ENCODE peak calls at places on chromosomes 11 and 22, in five cellular contexts. G is suprapubic skin, Z is testis, H is H1, D is A549. J is an unnamed sample.
A peak's percentile ranks its signal among the peaks of the same experiment; 100 is the strongest.

GRCh38 chr11:129265125-129265788 is 73.1 kb upstream of the ARHGAP32 start:
- DNase-seq in G (no peak), Z (no peak), H (no peak), D (no peak), J (no peak)

GRCh38 chr11:75536786-75537629 is 11.3 kb upstream of the GDPD5 start:
- DNase-seq in G (no peak), Z (no peak), H (no peak), D (no peak), J (peak; percentile 59)

GRCh38 chr22:19287889-19288288 is 3.6 kb downstream of the CLTCL1 start:
- DNase-seq in G (no peak), Z (no peak), H (no peak), D (no peak), J (no peak)

GRCh38 chr11:3195251-3196160 is 23.1 kb downstream of the MRGPRG start:
- DNase-seq in G (no peak), Z (no peak), H (no peak), D (no peak), J (peak; percentile 53)

GRCh38 chr11:126431401-126432064 is 76.0 kb downstream of the ST3GAL4 start:
- DNase-seq in G (peak; percentile 85), Z (peak; percentile 50), H (no peak), D (peak; percentile 10), J (no peak)

GRCh38 chr11:3104051-3104714 is 47.0 kb upstream of the CARS1 start:
- DNase-seq in G (peak; percentile 55), Z (no peak), H (no peak), D (no peak), J (no peak)

GRCh38 chr11:2388431-2389024 is 11.4 kb downstream of the CD81 start:
- DNase-seq in G (no peak), Z (no peak), H (no peak), D (no peak), J (no peak)

GRCh38 chr11:46461461-46461927 is 69.9 kb upstream of the CHRM4 start:
- DNase-seq in G (no peak), Z (no peak), H (no peak), D (no peak), J (no peak)

GRCh38 chr11:8250981-8251620 is 12.6 kb downstream of the LMO1 start:
- DNase-seq in G (peak; percentile 46), Z (no peak), H (no peak), D (no peak), J (peak; percentile 37)

GRCh38 chr11:12185914-12186313 is 75.5 kb downstream of the MICAL2 start:
- DNase-seq in G (no peak), Z (no peak), H (no peak), D (no peak), J (no peak)

GRCh38 chr11:88402192-88402715 is 64.7 kb upstream of the CTSC start:
- DNase-seq in G (no peak), Z (no peak), H (no peak), D (peak; percentile 9), J (no peak)

GRCh38 chr11:93905384-93905783 is 55.0 kb upstream of the VSTM5 start:
- DNase-seq in G (no peak), Z (no peak), H (no peak), D (no peak), J (no peak)

GRCh38 chr11:7686761-7687160 is 13.5 kb upstream of the CYB5R2 start:
- DNase-seq in G (no peak), Z (no peak), H (no peak), D (no peak), J (no peak)

GRCh38 chr11:19084661-19085315 is 24.3 kb upstream of the MRGPRX2 start:
- DNase-seq in G (no peak), Z (no peak), H (no peak), D (no peak), J (no peak)

GRCh38 chr11:78635814-78636506 is 61.3 kb upstream of the NARS2 start:
- DNase-seq in G (no peak), Z (no peak), H (no peak), D (no peak), J (no peak)

GRCh38 chr22:24156915-24157782 is 24.1 kb upstream of the SUSD2 start:
- DNase-seq in G (peak; percentile 90), Z (peak; percentile 86), H (peak; percentile 80), D (peak; percentile 82), J (peak; percentile 97)

GRCh38 chr11:22304337-22304961 is 33.7 kb upstream of the SLC17A6 start:
- DNase-seq in G (no peak), Z (no peak), H (no peak), D (peak; percentile 21), J (no peak)

GRCh38 chr22:30575011-30575671 is 676 bp upstream of the GAL3ST1 start:
- DNase-seq in G (no peak), Z (peak; percentile 68), H (no peak), D (no peak), J (peak; percentile 41)

GRCh38 chr22:21714059-21714770 is 21.4 kb downstream of the YPEL1 start:
- DNase-seq in G (no peak), Z (no peak), H (no peak), D (no peak), J (no peak)

GRCh38 chr11:97015327-97015726 is 625.5 kb downstream of the JRKL start:
- DNase-seq in G (no peak), Z (no peak), H (no peak), D (no peak), J (no peak)

GRCh38 chr11:77779935-77780334 is 40.6 kb downstream of the RSF1 start:
- DNase-seq in G (no peak), Z (no peak), H (no peak), D (no peak), J (no peak)

GRCh38 chr11:121654506-121655480 is 202.0 kb upstream of the SORL1-AS1 start:
- DNase-seq in G (no peak), Z (peak; percentile 37), H (no peak), D (no peak), J (no peak)

GRCh38 chr11:2807276-2807681 is 78.3 kb downstream of the CDKN1C start:
- DNase-seq in G (peak; percentile 84), Z (peak; percentile 78), H (no peak), D (no peak), J (peak; percentile 16)

GRCh38 chr11:107697291-107697690 is 14.6 kb downstream of the SLN start:
- DNase-seq in G (no peak), Z (no peak), H (no peak), D (no peak), J (no peak)

GRCh38 chr11:69383946-69384547 is 90.1 kb downstream of the MYEOV start:
- DNase-seq in G (peak; percentile 50), Z (peak; percentile 12), H (no peak), D (no peak), J (no peak)

GRCh38 chr11:63277345-63277943 is 34.0 kb upstream of the SLC22A25 start:
- DNase-seq in G (no peak), Z (no peak), H (no peak), D (no peak), J (no peak)

GRCh38 chr11:76841923-76842452 is 18.7 kb upstream of the ACER3 start:
- DNase-seq in G (no peak), Z (no peak), H (no peak), D (no peak), J (no peak)

GRCh38 chr22:31623634-31624312 is 38.2 kb downstream of the PISD start:
- DNase-seq in G (no peak), Z (no peak), H (no peak), D (no peak), J (no peak)

GRCh38 chr22:29458551-29458950 is 20.2 kb downstream of the RFPL1 start:
- DNase-seq in G (no peak), Z (no peak), H (no peak), D (no peak), J (no peak)

GRCh38 chr11:2975594-2975993 is 16.5 kb downstream of the NAP1L4 start:
- DNase-seq in G (no peak), Z (peak; percentile 58), H (no peak), D (peak; percentile 51), J (no peak)

DNA sequence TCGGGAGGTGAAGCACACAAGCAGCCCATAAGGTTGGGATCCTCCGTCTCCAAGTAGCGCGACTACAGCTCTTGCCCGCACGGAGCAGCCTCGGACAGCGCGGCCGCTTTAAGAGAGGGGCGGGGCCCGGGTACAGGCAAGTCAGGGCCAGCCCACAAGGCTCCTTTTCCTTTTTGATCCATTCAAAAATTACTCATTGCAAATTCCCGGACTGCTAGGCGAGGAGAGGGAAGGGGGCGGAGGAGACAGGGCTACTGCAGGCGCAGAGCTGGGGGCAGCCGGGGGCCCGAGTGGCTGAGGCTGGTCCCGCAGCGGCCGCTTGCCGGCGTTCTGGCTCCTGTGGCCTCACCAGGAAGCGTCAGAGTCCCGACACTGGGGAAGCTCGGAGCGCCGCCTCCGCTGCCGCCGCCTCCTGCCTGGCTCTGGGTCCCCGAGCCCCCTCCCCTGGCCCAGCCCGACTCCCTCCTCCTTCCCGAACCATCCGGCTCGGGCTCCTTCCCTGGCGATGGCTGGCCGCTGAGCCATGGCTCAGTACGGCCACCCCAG is at the start of gene UBASH3B:
- DNase-seq in G (peak; percentile 78), Z (peak; percentile 93), H (no peak), D (peak; percentile 67), J (peak; percentile 78)
- TF ChIP-seq POLR2A in G (no peak), Z (no peak), H (no peak), D (peak; percentile 77), J (peak; percentile 36)

GRCh38 chr22:37747715-37748100 is 50.9 kb downstream of the TRIOBP start:
- DNase-seq in G (no peak), Z (no peak), H (no peak), D (no peak), J (no peak)
- H3K27ac ChIP-seq in G (peak overlapping the region; percentile 96), Z (peak overlapping the region; percentile 91), H (no peak overlapping the region), D (peak overlapping the region; percentile 100), J (peak overlapping the region; percentile 90)

DNA sequence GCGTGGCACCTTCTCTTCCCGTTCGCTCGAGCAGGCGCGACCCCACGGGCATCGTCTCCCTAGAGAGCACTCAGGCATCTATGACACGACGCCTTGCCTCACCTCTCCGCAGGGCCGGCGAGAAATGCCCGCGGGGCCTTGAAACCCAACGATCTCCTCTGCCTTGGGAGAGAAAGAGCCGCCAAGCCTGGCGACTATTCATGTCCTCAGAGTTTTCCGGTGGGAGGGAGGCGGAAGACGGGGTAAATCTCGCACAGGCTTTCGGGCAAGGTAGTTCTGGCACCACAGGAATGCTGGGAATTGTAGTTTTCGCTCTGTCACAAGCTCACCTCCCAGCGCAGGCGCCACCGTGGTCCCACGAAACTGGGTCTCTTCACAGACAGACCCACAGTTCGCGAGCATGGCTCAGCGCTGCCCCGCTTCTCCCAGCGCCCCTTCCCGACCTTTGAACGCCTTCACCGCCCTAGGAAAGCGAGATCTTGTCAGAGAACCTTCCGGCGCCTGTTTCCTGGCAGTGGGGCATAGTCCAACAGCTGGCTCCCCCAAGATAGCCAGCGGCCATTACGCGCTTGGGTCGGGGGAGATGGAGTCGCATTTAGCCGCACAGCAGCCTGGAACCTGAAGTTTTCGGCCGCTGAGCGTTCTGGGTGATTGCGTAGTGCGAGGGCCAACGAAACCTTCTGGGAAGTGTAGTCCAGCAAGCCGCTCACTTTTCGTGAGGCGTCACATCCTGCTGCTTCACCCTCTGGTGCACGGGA is at the start of gene CCDC90B:
- DNase-seq in G (peak; percentile 97), Z (peak; percentile 98), H (peak; percentile 96), D (peak; percentile 97), J (peak; percentile 98)
- TF ChIP-seq POLR2A in G (peak; percentile 94), Z (no peak), H (peak; percentile 98), D (peak; percentile 85), J (peak; percentile 89)

DNA sequence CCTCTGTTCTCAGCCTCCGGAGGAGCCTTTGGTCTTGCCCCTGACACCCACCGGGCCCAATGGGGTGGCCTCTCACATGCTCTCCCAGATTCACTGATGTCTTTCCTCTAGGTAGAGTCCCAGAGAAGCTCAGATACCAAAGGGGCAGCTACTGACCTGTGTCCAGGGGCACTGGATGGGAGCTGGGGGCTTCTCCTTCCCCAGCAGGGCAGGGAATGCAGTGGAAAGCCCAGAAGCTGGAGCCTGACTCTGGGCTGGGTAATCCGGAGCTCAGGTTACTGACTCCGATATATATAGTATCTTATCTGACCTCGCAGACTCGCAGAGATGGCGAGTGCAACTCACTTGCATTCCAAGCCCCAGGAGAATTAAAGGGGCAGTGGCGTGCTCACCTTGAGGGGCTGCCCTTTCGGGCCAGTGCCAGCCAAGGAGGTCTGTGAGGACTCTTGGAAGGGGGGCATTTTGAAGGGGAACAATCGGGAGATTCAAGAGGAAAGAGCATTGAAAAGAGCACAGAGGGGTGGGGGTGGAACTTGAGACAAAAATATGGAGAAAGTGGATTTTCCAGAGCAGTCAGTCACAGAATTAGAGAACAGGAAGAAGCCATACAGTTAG is 2.5 kb downstream of the USP2 start:
- DNase-seq in G (peak; percentile 59), Z (no peak), H (no peak), D (no peak), J (no peak)
- H3K27ac ChIP-seq in G (no peak overlapping the region), Z (no peak overlapping the region), H (no peak overlapping the region), D (no peak overlapping the region), J (no peak overlapping the region)